ENCODE peak calls at places on chromosome 3, in five cellular contexts. One of them, this sample, is unnamed.
A peak's percentile ranks its signal among the peaks of the same experiment; 100 is the strongest.

GRCh38 chr3:62672270-62672987 is 202.8 kb downstream of the CADPS start:
- DNase-seq in IMR-90: no peak
- DNase-seq in NCI-H460: no peak
- DNase-seq in A172: no peak
- DNase-seq in spleen: no peak
- DNase-seq in this sample: no peak

GRCh38 chr3:46669191-46669999 is 24.1 kb downstream of the ALS2CL start:
- DNase-seq in spleen: peak; percentile 49
- DNase-seq in IMR-90: no peak
- DNase-seq in A172: no peak
- DNase-seq in NCI-H460: no peak
- DNase-seq in this sample: no peak

GRCh38 chr3:58994746-58995330 is 55.0 kb downstream of the CFAP20DC start:
- DNase-seq in A172: peak; percentile 53
- DNase-seq in IMR-90: peak; percentile 79
- DNase-seq in NCI-H460: peak; percentile 51
- DNase-seq in spleen: no peak
- DNase-seq in this sample: peak; percentile 27

GRCh38 chr3:61858054-61858453 is 296.7 kb downstream of the PTPRG start:
- DNase-seq in spleen: no peak
- DNase-seq in IMR-90: peak; percentile 56
- DNase-seq in NCI-H460: no peak
- DNase-seq in A172: no peak
- DNase-seq in this sample: peak; percentile 10

GRCh38 chr3:176590722-176591121 is 606.6 kb downstream of the TBL1XR1 start:
- DNase-seq in IMR-90: no peak
- DNase-seq in spleen: no peak
- DNase-seq in A172: no peak
- DNase-seq in NCI-H460: no peak
- DNase-seq in this sample: no peak

GRCh38 chr3:186985713-186986364 is 55.5 kb downstream of the ST6GAL1 start:
- DNase-seq in A172: no peak
- DNase-seq in spleen: no peak
- DNase-seq in NCI-H460: no peak
- DNase-seq in IMR-90: no peak
- DNase-seq in this sample: no peak

GRCh38 chr3:29763115-29763514 is 482.2 kb downstream of the RBMS3 start:
- DNase-seq in spleen: no peak
- DNase-seq in NCI-H460: no peak
- DNase-seq in A172: no peak
- DNase-seq in IMR-90: no peak
- DNase-seq in this sample: no peak

GRCh38 chr3:49013738-49014660 is 4.4 kb downstream of the DALRD3 start:
- DNase-seq in spleen: no peak
- DNase-seq in IMR-90: no peak
- DNase-seq in NCI-H460: no peak
- DNase-seq in A172: no peak
- DNase-seq in this sample: no peak

GRCh38 chr3:72413228-72413627 is 435.0 kb downstream of the SHQ1 start:
- DNase-seq in IMR-90: peak; percentile 25
- DNase-seq in spleen: no peak
- DNase-seq in NCI-H460: no peak
- DNase-seq in A172: no peak
- DNase-seq in this sample: peak; percentile 45

GRCh38 chr3:21750291-21750690 is 719 bp downstream of the ZNF385D start:
- DNase-seq in spleen: no peak
- DNase-seq in IMR-90: peak; percentile 38
- DNase-seq in NCI-H460: no peak
- DNase-seq in A172: no peak
- DNase-seq in this sample: no peak

GRCh38 chr3:174533286-174533685 is 325.8 kb upstream of the NAALADL2 start:
- DNase-seq in A172: peak; percentile 55
- DNase-seq in IMR-90: peak; percentile 76
- DNase-seq in spleen: no peak
- DNase-seq in NCI-H460: no peak
- DNase-seq in this sample: no peak

GRCh38 chr3:178320481-178321352 is 215.5 kb upstream of the KCNMB2 start:
- DNase-seq in A172: peak; percentile 41
- DNase-seq in NCI-H460: no peak
- DNase-seq in IMR-90: peak; percentile 83
- DNase-seq in spleen: no peak
- DNase-seq in this sample: peak; percentile 45

GRCh38 chr3:42746455-42747450 is 26.3 kb downstream of the CCDC13 start:
- DNase-seq in NCI-H460: no peak
- DNase-seq in spleen: no peak
- DNase-seq in IMR-90: peak; percentile 55
- DNase-seq in A172: no peak
- DNase-seq in this sample: no peak

GRCh38 chr3:129343643-129344360 is 65.1 kb downstream of the HMCES start:
- DNase-seq in spleen: no peak
- DNase-seq in A172: no peak
- DNase-seq in NCI-H460: peak; percentile 14
- DNase-seq in IMR-90: no peak
- DNase-seq in this sample: no peak

GRCh38 chr3:146218880-146219866 is 31.7 kb downstream of the PLSCR4 start:
- DNase-seq in IMR-90: peak; percentile 44
- DNase-seq in A172: peak; percentile 35
- DNase-seq in NCI-H460: peak; percentile 19
- DNase-seq in spleen: no peak
- DNase-seq in this sample: no peak

GRCh38 chr3:144912968-144913367 is 941.3 kb downstream of the DIPK2A start:
- DNase-seq in IMR-90: no peak
- DNase-seq in spleen: no peak
- DNase-seq in A172: no peak
- DNase-seq in NCI-H460: no peak
- DNase-seq in this sample: no peak

GRCh38 chr3:139506792-139507191 is 30.5 kb upstream of the RBP2 start:
- DNase-seq in spleen: no peak
- DNase-seq in NCI-H460: no peak
- DNase-seq in IMR-90: no peak
- DNase-seq in A172: no peak
- DNase-seq in this sample: no peak

GRCh38 chr3:135618123-135618522 is 347.4 kb upstream of the PPP2R3A start:
- DNase-seq in spleen: no peak
- DNase-seq in NCI-H460: no peak
- DNase-seq in IMR-90: no peak
- DNase-seq in A172: no peak
- DNase-seq in this sample: no peak

GRCh38 chr3:53161820-53162671 is 1.0 kb downstream of the PRKCD start:
- DNase-seq in A172: no peak
- DNase-seq in spleen: peak; percentile 91
- DNase-seq in IMR-90: peak; percentile 20
- DNase-seq in NCI-H460: no peak
- DNase-seq in this sample: no peak

GRCh38 chr3:104411760-104412159 is 954.9 kb upstream of the ALCAM start:
- DNase-seq in A172: no peak
- DNase-seq in IMR-90: no peak
- DNase-seq in NCI-H460: no peak
- DNase-seq in spleen: no peak
- DNase-seq in this sample: no peak

GRCh38 chr3:16168211-16168610 is 6.3 kb upstream of the GALNT15 start:
- DNase-seq in spleen: no peak
- DNase-seq in A172: no peak
- DNase-seq in NCI-H460: no peak
- DNase-seq in IMR-90: no peak
- DNase-seq in this sample: no peak

GRCh38 chr3:11434017-11434526 is 161.9 kb downstream of the ATG7 start:
- DNase-seq in spleen: no peak
- DNase-seq in IMR-90: peak; percentile 73
- DNase-seq in NCI-H460: no peak
- DNase-seq in A172: peak; percentile 16
- DNase-seq in this sample: no peak

GRCh38 chr3:183548262-183548769 is 7.2 kb downstream of the KLHL6 start:
- DNase-seq in spleen: no peak
- DNase-seq in IMR-90: peak; percentile 72
- DNase-seq in A172: peak; percentile 89
- DNase-seq in NCI-H460: no peak
- DNase-seq in this sample: peak; percentile 91

GRCh38 chr3:22245122-22245521 is 494.1 kb upstream of the ZNF385D start:
- DNase-seq in spleen: no peak
- DNase-seq in A172: peak; percentile 82
- DNase-seq in IMR-90: peak; percentile 24
- DNase-seq in NCI-H460: no peak
- DNase-seq in this sample: no peak

GRCh38 chr3:134037168-134037567 is 7.4 kb upstream of the SLCO2A1 start:
- DNase-seq in NCI-H460: no peak
- DNase-seq in spleen: no peak
- DNase-seq in A172: no peak
- DNase-seq in IMR-90: no peak
- DNase-seq in this sample: no peak

GRCh38 chr3:65732060-65732933 is 306.4 kb downstream of the MAGI1 start:
- DNase-seq in A172: peak; percentile 70
- DNase-seq in NCI-H460: peak; percentile 48
- DNase-seq in IMR-90: peak; percentile 80
- DNase-seq in spleen: no peak
- DNase-seq in this sample: peak; percentile 11

GRCh38 chr3:115819785-115820384 is 196.6 kb downstream of the GAP43 start:
- DNase-seq in NCI-H460: peak; percentile 73
- DNase-seq in IMR-90: peak; percentile 90
- DNase-seq in spleen: no peak
- DNase-seq in A172: peak; percentile 84
- DNase-seq in this sample: peak; percentile 39

GRCh38 chr3:21328982-21329381 is 422.0 kb downstream of the ZNF385D start:
- DNase-seq in spleen: no peak
- DNase-seq in IMR-90: no peak
- DNase-seq in A172: no peak
- DNase-seq in NCI-H460: no peak
- DNase-seq in this sample: no peak

GRCh38 chr3:14253983-14254382 is 75.4 kb downstream of the LSM3 start:
- DNase-seq in A172: no peak
- DNase-seq in IMR-90: no peak
- DNase-seq in NCI-H460: no peak
- DNase-seq in spleen: no peak
- DNase-seq in this sample: no peak

GRCh38 chr3:11291808-11292207 is 19.6 kb downstream of the ATG7 start:
- DNase-seq in IMR-90: no peak
- DNase-seq in A172: no peak
- DNase-seq in NCI-H460: no peak
- DNase-seq in spleen: no peak
- DNase-seq in this sample: no peak

GRCh38 chr3:124981472-124981871 is 46.9 kb upstream of the MUC13 start:
- DNase-seq in A172: no peak
- DNase-seq in spleen: no peak
- DNase-seq in IMR-90: no peak
- DNase-seq in NCI-H460: no peak
- DNase-seq in this sample: no peak

GRCh38 chr3:196941846-196942225 is 492 bp downstream of the NCBP2 start:
- DNase-seq in IMR-90: peak; percentile 51
- DNase-seq in spleen: peak; percentile 86
- DNase-seq in A172: no peak
- DNase-seq in NCI-H460: peak; percentile 26
- DNase-seq in this sample: no peak

GRCh38 chr3:171374661-171375285 is 85.4 kb downstream of the TNIK start:
- DNase-seq in spleen: no peak
- DNase-seq in IMR-90: peak; percentile 85
- DNase-seq in A172: peak; percentile 89
- DNase-seq in NCI-H460: no peak
- DNase-seq in this sample: peak; percentile 71

GRCh38 chr3:126121632-126122031 is 37.7 kb upstream of the SLC41A3 start:
- DNase-seq in IMR-90: no peak
- DNase-seq in spleen: peak; percentile 27
- DNase-seq in A172: no peak
- DNase-seq in NCI-H460: no peak
- DNase-seq in this sample: no peak

GRCh38 chr3:14477311-14477935 is 62.7 kb downstream of the GRIP2 start:
- DNase-seq in spleen: peak; percentile 40
- DNase-seq in NCI-H460: no peak
- DNase-seq in IMR-90: no peak
- DNase-seq in A172: no peak
- DNase-seq in this sample: no peak

GRCh38 chr3:178645503-178645902 is 109.3 kb downstream of the KCNMB2 start:
- DNase-seq in A172: no peak
- DNase-seq in IMR-90: no peak
- DNase-seq in NCI-H460: no peak
- DNase-seq in spleen: peak; percentile 61
- DNase-seq in this sample: no peak

GRCh38 chr3:100437879-100438622 is 36.7 kb downstream of the LNP1 start:
- DNase-seq in NCI-H460: no peak
- DNase-seq in IMR-90: no peak
- DNase-seq in A172: no peak
- DNase-seq in spleen: no peak
- DNase-seq in this sample: no peak

GRCh38 chr3:175590745-175591144 is 731.6 kb downstream of the NAALADL2 start:
- DNase-seq in IMR-90: no peak
- DNase-seq in NCI-H460: no peak
- DNase-seq in A172: no peak
- DNase-seq in spleen: no peak
- DNase-seq in this sample: no peak